ENCODE peak calls at places on chromosomes 4 and X, in five cellular contexts. One of them, this sample, is unnamed.

GRCh38 chr4:11698846-11699590 is 270.3 kb upstream of the HS3ST1 start:
- DNase-seq in A549: peak; percentile 20
- DNase-seq in testis: no peak
- DNase-seq in fibroblast of mammary gland: peak; percentile 68
- DNase-seq in heart right ventricle: no peak
- DNase-seq in this sample: no peak

GRCh38 chr4:178738026-178738425 is 1295.8 kb upstream of the AGA start:
- DNase-seq in fibroblast of mammary gland: no peak
- DNase-seq in heart right ventricle: no peak
- DNase-seq in testis: no peak
- DNase-seq in A549: peak; percentile 14
- DNase-seq in this sample: no peak

GRCh38 chr4:165684177-165684870 is 188.7 kb upstream of the TLL1 start:
- DNase-seq in testis: no peak
- DNase-seq in heart right ventricle: no peak
- DNase-seq in A549: no peak
- DNase-seq in fibroblast of mammary gland: peak; percentile 92
- DNase-seq in this sample: no peak

GRCh38 chr4:11724731-11725130 is 296.0 kb upstream of the HS3ST1 start:
- DNase-seq in fibroblast of mammary gland: peak; percentile 69
- DNase-seq in heart right ventricle: no peak
- DNase-seq in A549: no peak
- DNase-seq in testis: no peak
- DNase-seq in this sample: no peak

GRCh38 chrX:129565046-129565649 is 25.1 kb downstream of the OCRL start:
- DNase-seq in heart right ventricle: no peak
- DNase-seq in fibroblast of mammary gland: peak; percentile 7
- DNase-seq in A549: no peak
- DNase-seq in testis: peak; percentile 16
- DNase-seq in this sample: no peak

GRCh38 chrX:11787564-11787963 is 29.5 kb downstream of the MSL3 start:
- DNase-seq in testis: peak; percentile 70
- DNase-seq in fibroblast of mammary gland: peak; percentile 62
- DNase-seq in A549: peak; percentile 79
- DNase-seq in heart right ventricle: peak; percentile 52
- DNase-seq in this sample: peak; percentile 80

GRCh38 chr4:67122029-67122428 is 423.3 kb downstream of the CENPC start:
- DNase-seq in testis: no peak
- DNase-seq in fibroblast of mammary gland: no peak
- DNase-seq in A549: peak; percentile 14
- DNase-seq in heart right ventricle: no peak
- DNase-seq in this sample: no peak

GRCh38 chr4:10167201-10167600 is 50.6 kb upstream of the WDR1 start:
- DNase-seq in testis: no peak
- DNase-seq in heart right ventricle: no peak
- DNase-seq in A549: no peak
- DNase-seq in fibroblast of mammary gland: no peak
- DNase-seq in this sample: no peak

GRCh38 chr4:108159845-108160244 is 8.9 kb downstream of the LEF1 start:
- DNase-seq in A549: no peak
- DNase-seq in fibroblast of mammary gland: no peak
- DNase-seq in testis: no peak
- DNase-seq in heart right ventricle: no peak
- DNase-seq in this sample: no peak

GRCh38 chr4:159048166-159048886 is 54.6 kb upstream of the RAPGEF2 start:
- DNase-seq in testis: peak; percentile 80
- DNase-seq in heart right ventricle: peak; percentile 75
- DNase-seq in fibroblast of mammary gland: peak; percentile 72
- DNase-seq in A549: peak; percentile 47
- DNase-seq in this sample: peak; percentile 10

GRCh38 chr4:66225539-66225938 is 555.2 kb upstream of the EPHA5 start:
- DNase-seq in fibroblast of mammary gland: no peak
- DNase-seq in heart right ventricle: no peak
- DNase-seq in testis: no peak
- DNase-seq in A549: no peak
- DNase-seq in this sample: no peak

GRCh38 chr4:151223465-151223864 is 53.5 kb upstream of the PRSS48 start:
- DNase-seq in heart right ventricle: no peak
- DNase-seq in fibroblast of mammary gland: no peak
- DNase-seq in testis: no peak
- DNase-seq in A549: no peak
- DNase-seq in this sample: no peak

GRCh38 chr4:122453384-122454000 is 3.0 kb downstream of the IL2 start:
- DNase-seq in fibroblast of mammary gland: no peak
- DNase-seq in heart right ventricle: no peak
- DNase-seq in A549: no peak
- DNase-seq in testis: no peak
- DNase-seq in this sample: no peak

GRCh38 chr4:138558886-138559285 is 316.7 kb upstream of the SLC7A11 start:
- DNase-seq in heart right ventricle: no peak
- DNase-seq in testis: no peak
- DNase-seq in fibroblast of mammary gland: no peak
- DNase-seq in A549: no peak
- DNase-seq in this sample: no peak

GRCh38 chr4:127139788-127140286 is 492.9 kb upstream of the INTU start:
- DNase-seq in heart right ventricle: no peak
- DNase-seq in fibroblast of mammary gland: no peak
- DNase-seq in A549: no peak
- DNase-seq in testis: no peak
- DNase-seq in this sample: no peak

GRCh38 chr4:8689741-8690140 is 97.2 kb downstream of the CPZ start:
- DNase-seq in fibroblast of mammary gland: no peak
- DNase-seq in A549: no peak
- DNase-seq in heart right ventricle: no peak
- DNase-seq in testis: no peak
- DNase-seq in this sample: no peak

GRCh38 chr4:8690216-8690786 is 97.7 kb downstream of the CPZ start:
- DNase-seq in heart right ventricle: no peak
- DNase-seq in A549: no peak
- DNase-seq in testis: no peak
- DNase-seq in fibroblast of mammary gland: no peak
- DNase-seq in this sample: no peak

GRCh38 chr4:8688908-8689445 is 96.4 kb downstream of the CPZ start:
- DNase-seq in testis: no peak
- DNase-seq in fibroblast of mammary gland: no peak
- DNase-seq in A549: no peak
- DNase-seq in heart right ventricle: no peak
- DNase-seq in this sample: no peak

GRCh38 chr4:8687083-8687482 is 94.5 kb downstream of the CPZ start:
- DNase-seq in heart right ventricle: no peak
- DNase-seq in fibroblast of mammary gland: no peak
- DNase-seq in testis: no peak
- DNase-seq in A549: no peak
- DNase-seq in this sample: no peak

GRCh38 chr4:8688041-8688907 is 95.7 kb downstream of the CPZ start:
- DNase-seq in testis: peak; percentile 71
- DNase-seq in heart right ventricle: no peak
- DNase-seq in A549: peak; percentile 34
- DNase-seq in fibroblast of mammary gland: peak; percentile 8
- DNase-seq in this sample: peak; percentile 86
- TF ChIP-seq CTCF in testis: peak; percentile 7
- TF ChIP-seq CTCF in heart right ventricle: peak; percentile 34
- TF ChIP-seq CTCF in A549: peak; percentile 48
- TF ChIP-seq CTCF in fibroblast of mammary gland: peak; percentile 56
- TF ChIP-seq CTCF in this sample: peak; percentile 98

DNA sequence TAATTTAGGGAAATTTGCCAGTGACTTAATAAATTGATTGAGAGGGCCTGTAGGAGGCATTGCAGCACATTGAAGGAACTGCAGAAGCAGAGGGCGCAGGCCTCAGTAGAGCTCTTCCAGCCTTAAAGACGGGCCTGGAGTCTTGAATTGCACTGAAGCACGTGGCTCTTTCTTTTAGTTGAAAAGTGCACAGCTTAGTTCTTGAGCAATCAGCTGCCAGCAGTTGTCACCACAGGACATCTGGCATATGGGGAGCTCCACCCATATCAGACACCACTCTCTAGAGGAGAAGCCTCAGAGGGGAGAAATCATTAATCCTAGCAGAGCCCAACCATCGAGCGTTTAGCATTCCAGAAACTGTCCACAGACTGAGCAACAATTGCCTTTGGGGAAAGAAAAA is 16.0 kb upstream of the FGF16 start:
- DNase-seq in testis: no peak
- DNase-seq in fibroblast of mammary gland: peak; percentile 70
- DNase-seq in A549: no peak
- DNase-seq in heart right ventricle: no peak
- DNase-seq in this sample: no peak
- TF ChIP-seq CTCF in testis: no peak
- TF ChIP-seq CTCF in fibroblast of mammary gland: peak; percentile 0
- TF ChIP-seq CTCF in A549: no peak
- TF ChIP-seq CTCF in heart right ventricle: no peak
- TF ChIP-seq CTCF in this sample: no peak

GRCh38 chr4:41200486-41201017 is 13.8 kb downstream of the APBB2 start:
- DNase-seq in testis: no peak
- DNase-seq in fibroblast of mammary gland: no peak
- DNase-seq in A549: no peak
- DNase-seq in heart right ventricle: no peak
- DNase-seq in this sample: no peak
- TF ChIP-seq CTCF in testis: no peak
- TF ChIP-seq CTCF in fibroblast of mammary gland: no peak
- TF ChIP-seq CTCF in A549: no peak
- TF ChIP-seq CTCF in heart right ventricle: no peak
- TF ChIP-seq CTCF in this sample: no peak

GRCh38 chr4:16752150-16752549 is 146.3 kb downstream of the LDB2 start:
- DNase-seq in testis: no peak
- DNase-seq in heart right ventricle: no peak
- DNase-seq in A549: no peak
- DNase-seq in fibroblast of mammary gland: peak; percentile 48
- DNase-seq in this sample: no peak
- TF ChIP-seq CTCF in testis: no peak
- TF ChIP-seq CTCF in heart right ventricle: peak; percentile 22
- TF ChIP-seq CTCF in A549: no peak
- TF ChIP-seq CTCF in fibroblast of mammary gland: peak; percentile 50
- TF ChIP-seq CTCF in this sample: no peak

GRCh38 chrX:1945879-1946278 is 331.0 kb downstream of the ASMT start:
- DNase-seq in heart right ventricle: no peak
- DNase-seq in fibroblast of mammary gland: no peak
- DNase-seq in A549: no peak
- DNase-seq in testis: no peak
- DNase-seq in this sample: no peak
- TF ChIP-seq CTCF in heart right ventricle: no peak
- TF ChIP-seq CTCF in fibroblast of mammary gland: no peak
- TF ChIP-seq CTCF in A549: no peak
- TF ChIP-seq CTCF in testis: no peak
- TF ChIP-seq CTCF in this sample: no peak

DNA sequence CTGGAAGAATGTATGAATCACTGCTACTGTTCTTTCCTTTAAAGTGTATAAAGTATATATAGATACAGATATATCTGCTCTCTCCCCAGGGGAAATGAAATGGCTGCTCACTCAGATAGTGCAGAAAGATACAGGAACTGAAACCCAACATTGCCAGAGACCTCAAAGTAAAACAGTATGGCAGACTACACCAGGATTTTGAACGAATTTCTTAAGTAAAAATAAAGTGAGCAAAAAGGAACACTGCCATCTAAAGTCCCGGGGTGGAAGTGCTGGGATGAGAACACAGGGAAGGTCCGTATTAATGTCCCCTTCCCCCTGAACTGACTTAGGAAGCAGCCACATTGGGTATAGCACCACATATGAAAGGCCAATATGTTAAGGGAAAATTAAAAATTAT is 93.4 kb downstream of the TMA16 start:
- DNase-seq in fibroblast of mammary gland: no peak
- DNase-seq in A549: peak; percentile 11
- DNase-seq in testis: no peak
- DNase-seq in heart right ventricle: no peak
- DNase-seq in this sample: peak; percentile 1
- TF ChIP-seq CTCF in fibroblast of mammary gland: no peak
- TF ChIP-seq CTCF in A549: no peak
- TF ChIP-seq CTCF in testis: no peak
- TF ChIP-seq CTCF in heart right ventricle: no peak
- TF ChIP-seq CTCF in this sample: peak; percentile 14

DNA sequence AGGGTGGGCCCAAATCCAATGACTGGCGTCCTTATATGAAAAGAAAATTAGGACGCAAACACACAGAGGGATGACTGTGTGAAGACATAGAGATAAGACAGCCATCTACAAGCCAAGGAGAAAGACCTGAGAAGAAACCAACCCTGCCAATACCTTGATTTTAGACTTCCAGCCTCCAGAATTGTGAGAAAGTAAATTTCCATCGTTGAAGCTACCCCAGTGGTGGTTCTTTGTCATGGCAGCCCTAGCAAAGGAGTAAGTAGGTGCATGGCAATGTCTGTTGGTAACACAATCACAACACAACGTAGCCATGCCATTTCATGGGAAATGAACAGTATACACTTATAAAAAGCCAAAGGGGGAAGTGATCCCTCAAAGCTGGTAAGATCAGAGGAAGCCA is 25.3 kb downstream of the SMIM20 start:
- DNase-seq in testis: no peak
- DNase-seq in heart right ventricle: no peak
- DNase-seq in fibroblast of mammary gland: no peak
- DNase-seq in A549: no peak
- DNase-seq in this sample: no peak
- TF ChIP-seq CTCF in testis: no peak
- TF ChIP-seq CTCF in heart right ventricle: no peak
- TF ChIP-seq CTCF in fibroblast of mammary gland: peak; percentile 20
- TF ChIP-seq CTCF in A549: no peak
- TF ChIP-seq CTCF in this sample: no peak

GRCh38 chr4:6361076-6361784 is 91.6 kb downstream of the WFS1 start:
- DNase-seq in testis: no peak
- DNase-seq in fibroblast of mammary gland: no peak
- DNase-seq in A549: no peak
- DNase-seq in heart right ventricle: no peak
- DNase-seq in this sample: no peak

GRCh38 chr4:6362896-6363295 is 93.2 kb downstream of the WFS1 start:
- DNase-seq in testis: peak; percentile 54
- DNase-seq in A549: no peak
- DNase-seq in fibroblast of mammary gland: peak; percentile 20
- DNase-seq in heart right ventricle: no peak
- DNase-seq in this sample: peak; percentile 91

GRCh38 chr4:6359536-6360308 is 90.1 kb downstream of the WFS1 start:
- DNase-seq in heart right ventricle: no peak
- DNase-seq in fibroblast of mammary gland: no peak
- DNase-seq in testis: no peak
- DNase-seq in A549: no peak
- DNase-seq in this sample: no peak

GRCh38 chr4:6362243-6362885 is 92.7 kb downstream of the WFS1 start:
- DNase-seq in fibroblast of mammary gland: no peak
- DNase-seq in testis: no peak
- DNase-seq in A549: peak; percentile 17
- DNase-seq in heart right ventricle: no peak
- DNase-seq in this sample: no peak

GRCh38 chr4:6360385-6360784 is 90.7 kb downstream of the WFS1 start:
- DNase-seq in A549: no peak
- DNase-seq in fibroblast of mammary gland: no peak
- DNase-seq in testis: no peak
- DNase-seq in heart right ventricle: no peak
- DNase-seq in this sample: peak; percentile 30
- TF ChIP-seq CTCF in A549: no peak
- TF ChIP-seq CTCF in fibroblast of mammary gland: no peak
- TF ChIP-seq CTCF in testis: no peak
- TF ChIP-seq CTCF in heart right ventricle: no peak
- TF ChIP-seq CTCF in this sample: no peak

This sample was measured in nephron progenitor cell.